ENCODE peak calls at places on chromosomes 7 and 10, in nine cellular contexts. B, I, Z, X, Y, F, A, E and O are unnamed samples.

GRCh38 chr10:15742831-15743230 is 23.1 kb upstream of the ITGA8 start:
- DNase-seq in Y (no peak), I (no peak), X (no peak), B (no peak), Z (no peak), F (no peak), A (no peak), E (no peak), O (no peak)

GRCh38 chr10:72445851-72446250 is 91.1 kb upstream of the DNAJB12 start:
- DNase-seq in F (no peak), X (no peak), B (no peak), I (no peak), Z (no peak), Y (no peak), E (no peak), A (no peak), O (no peak)

GRCh38 chr10:79562135-79562756 is 2.0 kb upstream of the SFTPA2 start:
- DNase-seq in Z (peak), E (peak), X (peak), Y (peak), F (peak), B (peak), A (peak), I (peak), O (peak)

GRCh38 chr10:44853796-44854195 is 57.3 kb upstream of the TMEM72 start:
- DNase-seq in I (no peak), X (no peak), B (no peak), Y (no peak), F (no peak), E (no peak), A (no peak), Z (no peak), O (no peak)

GRCh38 chr7:156473476-156474240 is 166.9 kb upstream of the RNF32 start:
- DNase-seq in I (no peak), B (no peak), F (peak), A (no peak), E (no peak), Z (peak), Y (peak), X (peak), O (no peak)

GRCh38 chr10:77431209-77431611 is 206.4 kb downstream of the KCNMA1 start:
- DNase-seq in Z (no peak), X (no peak), Y (no peak), B (no peak), A (no peak), E (no peak), I (peak), F (no peak), O (no peak)

GRCh38 chr10:32308027-32308603 is 38.8 kb downstream of the EPC1 start:
- DNase-seq in A (no peak), X (no peak), I (no peak), E (no peak), B (no peak), Y (no peak), Z (no peak), F (no peak), O (no peak)

GRCh38 chr7:66554326-66554725 is 74.4 kb upstream of the KCTD7 start:
- DNase-seq in A (no peak), E (no peak), B (no peak), F (no peak), I (no peak), X (no peak), Y (peak), Z (no peak), O (no peak)

GRCh38 chr7:30933124-30933893 is 21.7 kb downstream of the AQP1 start:
- DNase-seq in A (no peak), X (no peak), F (no peak), E (no peak), Y (no peak), I (no peak), Z (no peak), B (no peak), O (no peak)

GRCh38 chr10:119342017-119342734 is 134.8 kb downstream of the GRK5 start:
- DNase-seq in X (no peak), A (no peak), E (no peak), B (peak), Y (no peak), I (no peak), F (no peak), Z (no peak), O (no peak)